ENCODE peak calls at places on chromosome 15, in ten cellular contexts. F, V, C, E, N, I, Q, X, S and L are unnamed samples.

GRCh38 chr15:70466895-70467529 is 296.3 kb downstream of the UACA start:
- DNase-seq in F (no peak), V (no peak), C (peak; percentile 66), E (peak; percentile 55), N (peak; percentile 65), I (peak; percentile 48), Q (peak; percentile 36), X (peak; percentile 76), S (no peak), L (no peak)

GRCh38 chr15:63200464-63201242 is 11.2 kb downstream of the RAB8B start:
- DNase-seq in F (no peak), V (no peak), C (no peak), E (no peak), N (no peak), I (no peak), Q (no peak), X (no peak), S (no peak), L (no peak)

GRCh38 chr15:77753238-77753873 is 120.6 kb upstream of the LINGO1 start:
- DNase-seq in F (no peak), V (no peak), C (no peak), E (no peak), N (peak; percentile 14), I (no peak), Q (no peak), X (peak; percentile 56), S (no peak), L (no peak)

GRCh38 chr15:80204231-80204630 is 47.8 kb downstream of the CTXND1 start:
- DNase-seq in F (no peak), V (no peak), C (no peak), E (no peak), N (no peak), I (no peak), Q (no peak), X (no peak), S (no peak), L (no peak)

GRCh38 chr15:79721256-79721655 is 175.6 kb downstream of the MTHFS start:
- DNase-seq in F (no peak), V (no peak), C (no peak), E (peak; percentile 33), N (no peak), I (no peak), Q (no peak), X (no peak), S (no peak), L (no peak)

GRCh38 chr15:84824260-84824690 is 7.1 kb downstream of the ALPK3 start:
- DNase-seq in F (no peak), V (no peak), C (no peak), E (no peak), N (no peak), I (no peak), Q (no peak), X (no peak), S (no peak), L (no peak)

GRCh38 chr15:78987891-78988360 is 43.1 kb upstream of the CTSH start:
- DNase-seq in F (no peak), V (no peak), C (peak; percentile 35), E (no peak), N (no peak), I (no peak), Q (no peak), X (no peak), S (no peak), L (no peak)

GRCh38 chr15:101538996-101539395 is 49.5 kb upstream of the PCSK6 start:
- DNase-seq in F (no peak), V (no peak), C (no peak), E (no peak), N (no peak), I (no peak), Q (no peak), X (no peak), S (no peak), L (no peak)

GRCh38 chr15:35481992-35482391 is 64.0 kb downstream of the DPH6 start:
- DNase-seq in F (no peak), V (no peak), C (no peak), E (peak; percentile 54), N (peak; percentile 98), I (no peak), Q (no peak), X (no peak), S (no peak), L (no peak)

GRCh38 chr15:31458591-31458990 is 132.0 kb downstream of the KLF13 start:
- DNase-seq in F (peak; percentile 24), V (no peak), C (no peak), E (no peak), N (no peak), I (no peak), Q (no peak), X (no peak), S (no peak), L (no peak)

GRCh38 chr15:89401636-89402252 is 67.1 kb upstream of the POLG start:
- DNase-seq in F (no peak), V (no peak), C (no peak), E (peak; percentile 58), N (peak; percentile 74), I (no peak), Q (no peak), X (no peak), S (no peak), L (no peak)

GRCh38 chr15:101369676-101370075 is 74.6 kb upstream of the SNRPA1 start:
- DNase-seq in F (no peak), V (peak; percentile 53), C (no peak), E (no peak), N (no peak), I (no peak), Q (no peak), X (no peak), S (no peak), L (no peak)

GRCh38 chr15:73341886-73342600 is 26.7 kb downstream of the HCN4 start:
- DNase-seq in F (no peak), V (peak; percentile 71), C (peak; percentile 52), E (no peak), N (no peak), I (no peak), Q (no peak), X (no peak), S (no peak), L (no peak)

GRCh38 chr15:66169023-66169422 is 84.5 kb downstream of the MEGF11 start:
- DNase-seq in F (no peak), V (no peak), C (peak; percentile 27), E (no peak), N (no peak), I (no peak), Q (no peak), X (peak; percentile 57), S (no peak), L (no peak)

GRCh38 chr15:34223904-34224596 is 766 bp upstream of the EMC4 start:
- DNase-seq in F (no peak), V (no peak), C (no peak), E (no peak), N (no peak), I (no peak), Q (no peak), X (no peak), S (no peak), L (no peak)

GRCh38 chr15:85756411-85757072 is 38.2 kb downstream of the KLHL25 start:
- DNase-seq in F (no peak), V (peak; percentile 59), C (no peak), E (no peak), N (peak; percentile 64), I (no peak), Q (no peak), X (no peak), S (no peak), L (no peak)

GRCh38 chr15:33453761-33454160 is 143.0 kb downstream of the RYR3 start:
- DNase-seq in F (no peak), V (no peak), C (no peak), E (no peak), N (no peak), I (no peak), Q (no peak), X (no peak), S (no peak), L (no peak)

GRCh38 chr15:56082263-56082761 is 88.9 kb upstream of the NEDD4 start:
- DNase-seq in F (no peak), V (no peak), C (no peak), E (no peak), N (peak; percentile 85), I (no peak), Q (no peak), X (no peak), S (no peak), L (no peak)

GRCh38 chr15:84949043-84949442 is 32.6 kb upstream of the PDE8A start:
- DNase-seq in F (no peak), V (no peak), C (no peak), E (peak; percentile 69), N (no peak), I (no peak), Q (no peak), X (no peak), S (no peak), L (no peak)

GRCh38 chr15:60215225-60215963 is 182.4 kb downstream of the ANXA2 start:
- DNase-seq in F (no peak), V (no peak), C (no peak), E (no peak), N (no peak), I (no peak), Q (no peak), X (no peak), S (no peak), L (no peak)

GRCh38 chr15:65939901-65940617 is 70.8 kb downstream of the RAB11A start:
- DNase-seq in F (no peak), V (no peak), C (peak; percentile 83), E (peak; percentile 87), N (peak; percentile 95), I (peak; percentile 75), Q (no peak), X (no peak), S (no peak), L (no peak)

GRCh38 chr15:99084965-99085364 is 19.9 kb upstream of the SYNM start:
- DNase-seq in F (no peak), V (no peak), C (no peak), E (no peak), N (no peak), I (no peak), Q (no peak), X (no peak), S (no peak), L (no peak)

GRCh38 chr15:31435256-31435781 is 108.7 kb downstream of the KLF13 start:
- DNase-seq in F (peak; percentile 89), V (peak; percentile 85), C (no peak), E (peak; percentile 71), N (peak; percentile 64), I (peak; percentile 76), Q (peak; percentile 90), X (peak; percentile 81), S (peak; percentile 64), L (peak; percentile 74)

GRCh38 chr15:90345859-90346258 is 6.2 kb upstream of the ZNF774 start:
- DNase-seq in F (no peak), V (no peak), C (no peak), E (no peak), N (no peak), I (no peak), Q (no peak), X (no peak), S (no peak), L (no peak)

GRCh38 chr15:66936864-66937245 is 128.5 kb upstream of the SMAD3 start:
- DNase-seq in F (no peak), V (no peak), C (no peak), E (no peak), N (no peak), I (no peak), Q (no peak), X (no peak), S (no peak), L (no peak)

GRCh38 chr15:35383511-35383910 is 162.5 kb downstream of the DPH6 start:
- DNase-seq in F (no peak), V (no peak), C (no peak), E (no peak), N (peak; percentile 29), I (no peak), Q (no peak), X (no peak), S (no peak), L (no peak)

GRCh38 chr15:83092309-83092976 is 15.0 kb upstream of the TM6SF1 start:
- DNase-seq in F (no peak), V (no peak), C (no peak), E (peak; percentile 28), N (peak; percentile 85), I (no peak), Q (no peak), X (no peak), S (no peak), L (no peak)

GRCh38 chr15:50315814-50316630 is 39.0 kb downstream of the GABPB1 start:
- DNase-seq in F (no peak), V (no peak), C (peak; percentile 35), E (peak; percentile 52), N (peak; percentile 62), I (no peak), Q (no peak), X (no peak), S (no peak), L (no peak)